ENCODE peak calls at places on chromosomes 1 and 21, in seven cellular contexts. One of them, this sample, is unnamed.

GRCh38 chr1:24505816-24506215 is 3.2 kb downstream of the RCAN3 start:
- DNase-seq in suprapubic skin: no peak
- DNase-seq in heart right ventricle: no peak
- DNase-seq in OCI-LY7: no peak
- DNase-seq in GM23248: no peak
- DNase-seq in tibial artery: no peak
- DNase-seq in neural progenitor cell: no peak
- DNase-seq in this sample: no peak

GRCh38 chr1:21631944-21632887 is 36.9 kb downstream of the RAP1GAP start:
- DNase-seq in suprapubic skin: no peak
- DNase-seq in heart right ventricle: no peak
- DNase-seq in OCI-LY7: no peak
- DNase-seq in GM23248: no peak
- DNase-seq in tibial artery: no peak
- DNase-seq in neural progenitor cell: no peak
- DNase-seq in this sample: no peak

GRCh38 chr21:14630556-14631069 is 84.5 kb upstream of the SAMSN1 start:
- DNase-seq in suprapubic skin: no peak
- DNase-seq in heart right ventricle: no peak
- DNase-seq in OCI-LY7: no peak
- DNase-seq in GM23248: no peak
- DNase-seq in tibial artery: no peak
- DNase-seq in neural progenitor cell: no peak
- DNase-seq in this sample: no peak

GRCh38 chr1:19644761-19645543 is 841 bp downstream of the NBL1 start:
- DNase-seq in suprapubic skin: no peak
- DNase-seq in heart right ventricle: peak; percentile 49
- DNase-seq in OCI-LY7: no peak
- DNase-seq in GM23248: peak; percentile 66
- DNase-seq in tibial artery: no peak
- DNase-seq in neural progenitor cell: peak; percentile 71
- DNase-seq in this sample: no peak

GRCh38 chr1:63864224-63864623 is 90.4 kb downstream of the ROR1 start:
- DNase-seq in suprapubic skin: no peak
- DNase-seq in heart right ventricle: no peak
- DNase-seq in OCI-LY7: no peak
- DNase-seq in GM23248: no peak
- DNase-seq in tibial artery: no peak
- DNase-seq in neural progenitor cell: no peak
- DNase-seq in this sample: no peak

GRCh38 chr1:171081220-171081993 is 9.3 kb upstream of the FMO3 start:
- DNase-seq in suprapubic skin: no peak
- DNase-seq in heart right ventricle: no peak
- DNase-seq in OCI-LY7: peak; percentile 36
- DNase-seq in GM23248: peak; percentile 47
- DNase-seq in tibial artery: no peak
- DNase-seq in neural progenitor cell: peak; percentile 23
- DNase-seq in this sample: no peak

GRCh38 chr1:197066277-197066676 is 783 bp downstream of the F13B start:
- DNase-seq in suprapubic skin: no peak
- DNase-seq in heart right ventricle: no peak
- DNase-seq in OCI-LY7: no peak
- DNase-seq in GM23248: no peak
- DNase-seq in tibial artery: no peak
- DNase-seq in neural progenitor cell: no peak
- DNase-seq in this sample: no peak

GRCh38 chr1:155729031-155729898 is 40.4 kb downstream of the DAP3 start:
- DNase-seq in suprapubic skin: no peak
- DNase-seq in heart right ventricle: no peak
- DNase-seq in OCI-LY7: peak; percentile 47
- DNase-seq in GM23248: peak; percentile 75
- DNase-seq in tibial artery: no peak
- DNase-seq in neural progenitor cell: peak; percentile 79
- DNase-seq in this sample: no peak

GRCh38 chr1:89723863-89724262 is 90.9 kb downstream of the LRRC8C start:
- DNase-seq in suprapubic skin: no peak
- DNase-seq in heart right ventricle: peak; percentile 38
- DNase-seq in OCI-LY7: no peak
- DNase-seq in GM23248: peak; percentile 86
- DNase-seq in tibial artery: no peak
- DNase-seq in neural progenitor cell: no peak
- DNase-seq in this sample: peak; percentile 74

GRCh38 chr1:55386456-55386855 is 171.3 kb upstream of the USP24 start:
- DNase-seq in suprapubic skin: no peak
- DNase-seq in heart right ventricle: no peak
- DNase-seq in OCI-LY7: no peak
- DNase-seq in GM23248: no peak
- DNase-seq in tibial artery: no peak
- DNase-seq in neural progenitor cell: no peak
- DNase-seq in this sample: no peak

GRCh38 chr1:110203021-110203661 is 7.0 kb upstream of the KCNC4 start:
- DNase-seq in suprapubic skin: no peak
- DNase-seq in heart right ventricle: no peak
- DNase-seq in OCI-LY7: peak; percentile 75
- DNase-seq in GM23248: peak; percentile 68
- DNase-seq in tibial artery: no peak
- DNase-seq in neural progenitor cell: peak; percentile 67
- DNase-seq in this sample: no peak

GRCh38 chr1:31576201-31576669 is at the start of gene TINAGL1:
- DNase-seq in suprapubic skin: no peak
- DNase-seq in heart right ventricle: peak; percentile 78
- DNase-seq in OCI-LY7: no peak
- DNase-seq in GM23248: no peak
- DNase-seq in tibial artery: peak; percentile 90
- DNase-seq in neural progenitor cell: peak; percentile 52
- DNase-seq in this sample: no peak

GRCh38 chr1:66711420-66711819 is 40.8 kb upstream of the DYNLT5 start:
- DNase-seq in suprapubic skin: no peak
- DNase-seq in heart right ventricle: no peak
- DNase-seq in OCI-LY7: no peak
- DNase-seq in GM23248: peak; percentile 39
- DNase-seq in tibial artery: no peak
- DNase-seq in neural progenitor cell: peak; percentile 10
- DNase-seq in this sample: no peak

GRCh38 chr1:115134231-115134630 is 44.9 kb upstream of the TSPAN2 start:
- DNase-seq in suprapubic skin: no peak
- DNase-seq in heart right ventricle: no peak
- DNase-seq in OCI-LY7: no peak
- DNase-seq in GM23248: no peak
- DNase-seq in tibial artery: peak; percentile 81
- DNase-seq in neural progenitor cell: no peak
- DNase-seq in this sample: no peak

GRCh38 chr1:115136706-115137105 is 47.4 kb upstream of the TSPAN2 start:
- DNase-seq in suprapubic skin: no peak
- DNase-seq in heart right ventricle: no peak
- DNase-seq in OCI-LY7: no peak
- DNase-seq in GM23248: no peak
- DNase-seq in tibial artery: no peak
- DNase-seq in neural progenitor cell: no peak
- DNase-seq in this sample: no peak

GRCh38 chr1:115136106-115136505 is 46.8 kb upstream of the TSPAN2 start:
- DNase-seq in suprapubic skin: no peak
- DNase-seq in heart right ventricle: no peak
- DNase-seq in OCI-LY7: no peak
- DNase-seq in GM23248: peak; percentile 44
- DNase-seq in tibial artery: no peak
- DNase-seq in neural progenitor cell: no peak
- DNase-seq in this sample: no peak

GRCh38 chr1:115134850-115135484 is 45.7 kb upstream of the TSPAN2 start:
- DNase-seq in suprapubic skin: no peak
- DNase-seq in heart right ventricle: no peak
- DNase-seq in OCI-LY7: no peak
- DNase-seq in GM23248: peak; percentile 94
- DNase-seq in tibial artery: peak; percentile 85
- DNase-seq in neural progenitor cell: no peak
- DNase-seq in this sample: no peak

GRCh38 chr1:115135681-115136080 is 46.4 kb upstream of the TSPAN2 start:
- DNase-seq in suprapubic skin: no peak
- DNase-seq in heart right ventricle: no peak
- DNase-seq in OCI-LY7: no peak
- DNase-seq in GM23248: peak; percentile 83
- DNase-seq in tibial artery: no peak
- DNase-seq in neural progenitor cell: no peak
- DNase-seq in this sample: no peak
- H3K27ac ChIP-seq in suprapubic skin: no peak overlapping the region
- H3K27ac ChIP-seq in heart right ventricle: no peak overlapping the region
- H3K27ac ChIP-seq in OCI-LY7: no peak overlapping the region
- H3K27ac ChIP-seq in GM23248: peak overlapping the region; percentile 96
- H3K27ac ChIP-seq in tibial artery: peak overlapping the region; percentile 93
- H3K27ac ChIP-seq in neural progenitor cell: no peak overlapping the region
- H3K27ac ChIP-seq in this sample: no peak overlapping the region

DNA sequence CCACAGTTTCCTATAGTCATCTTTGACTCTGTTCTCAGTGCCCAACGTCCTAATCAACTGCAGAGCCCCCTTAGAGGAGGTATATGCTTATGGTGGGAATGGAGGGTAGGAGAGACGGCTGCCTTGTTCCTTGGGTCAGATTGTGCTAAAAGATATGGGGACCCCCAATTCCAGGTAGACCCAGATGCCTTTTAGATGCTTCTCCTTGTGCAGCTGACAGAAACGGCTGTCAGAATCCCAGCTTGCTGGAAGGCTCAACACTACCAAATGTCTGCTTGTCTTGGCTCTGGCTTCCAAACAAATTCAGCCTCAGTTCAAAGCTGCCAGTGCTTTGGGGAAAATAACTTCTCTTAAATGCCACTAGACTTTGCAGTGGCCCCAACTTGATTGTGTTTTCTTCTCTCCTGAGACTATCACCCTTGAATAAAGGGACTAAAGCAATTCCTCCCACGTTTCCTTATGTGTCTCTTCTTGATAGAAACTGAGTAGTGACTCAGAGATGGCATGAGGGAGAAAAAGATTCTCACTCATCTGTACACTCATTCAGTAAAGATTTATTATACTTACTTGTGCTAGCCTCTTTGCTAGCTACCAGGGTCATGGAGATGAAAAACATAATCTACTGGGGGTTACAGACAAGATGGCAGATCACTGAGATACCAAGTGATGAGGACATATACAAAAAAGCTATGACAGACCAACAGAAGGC is 3.4 kb upstream of the RNF19B start:
- DNase-seq in suprapubic skin: no peak
- DNase-seq in heart right ventricle: no peak
- DNase-seq in OCI-LY7: no peak
- DNase-seq in GM23248: peak; percentile 84
- DNase-seq in tibial artery: no peak
- DNase-seq in neural progenitor cell: no peak
- DNase-seq in this sample: no peak
- H3K27ac ChIP-seq in suprapubic skin: no peak overlapping the region
- H3K27ac ChIP-seq in heart right ventricle: no peak overlapping the region
- H3K27ac ChIP-seq in OCI-LY7: no peak overlapping the region
- H3K27ac ChIP-seq in GM23248: peak overlapping the region; percentile 39
- H3K27ac ChIP-seq in tibial artery: peak overlapping the region; percentile 33
- H3K27ac ChIP-seq in neural progenitor cell: no peak overlapping the region
- H3K27ac ChIP-seq in this sample: no peak overlapping the region

DNA sequence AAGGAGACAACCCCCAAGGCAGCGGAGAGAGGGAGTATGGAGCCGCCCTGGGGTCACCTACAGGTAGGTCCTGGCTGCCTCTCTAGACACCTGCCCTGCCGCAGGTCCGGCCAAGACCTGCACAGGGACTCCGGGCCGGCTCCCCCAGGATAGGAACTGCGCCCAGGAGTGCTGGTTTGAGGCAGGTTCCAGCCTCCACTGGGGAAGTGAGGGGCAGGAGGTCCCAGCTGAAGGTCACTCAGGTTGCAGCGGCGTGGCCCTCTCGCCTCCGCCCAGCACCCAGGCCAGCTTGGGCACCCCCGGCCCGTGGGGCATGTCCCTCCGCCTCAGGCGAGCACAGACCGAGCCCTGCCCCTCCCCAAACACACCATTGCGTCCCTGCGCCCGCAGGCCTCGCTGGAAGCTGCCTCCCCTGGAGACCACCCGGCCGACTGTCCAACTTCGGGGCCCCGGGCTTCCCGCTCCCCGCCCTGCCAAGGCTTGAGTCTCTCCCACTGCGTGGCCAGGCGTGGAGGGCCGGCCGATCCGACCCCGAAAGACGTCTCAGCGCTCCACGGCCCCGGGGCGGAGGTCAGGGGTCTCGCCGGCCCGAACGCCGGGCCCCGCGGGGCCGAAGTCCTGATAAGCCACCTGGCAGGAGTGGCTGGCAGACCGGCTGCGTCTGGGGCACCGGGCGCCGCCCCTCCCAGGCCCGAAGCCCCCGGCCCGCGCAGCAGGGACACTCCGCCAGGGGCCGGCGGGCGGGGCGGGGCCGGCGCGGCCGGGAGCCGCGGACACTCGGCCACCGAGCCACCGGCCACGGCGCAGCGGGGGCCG is 1.4 kb upstream of the SKI start:
- DNase-seq in suprapubic skin: peak; percentile 83
- DNase-seq in heart right ventricle: no peak
- DNase-seq in OCI-LY7: no peak
- DNase-seq in GM23248: peak; percentile 43
- DNase-seq in tibial artery: peak; percentile 75
- DNase-seq in neural progenitor cell: no peak
- DNase-seq in this sample: peak; percentile 13
- H3K27ac ChIP-seq in suprapubic skin: peak overlapping the region; percentile 98
- H3K27ac ChIP-seq in heart right ventricle: peak overlapping the region; percentile 99
- H3K27ac ChIP-seq in OCI-LY7: no peak overlapping the region
- H3K27ac ChIP-seq in GM23248: peak overlapping the region; percentile 86
- H3K27ac ChIP-seq in tibial artery: peak overlapping the region; percentile 98
- H3K27ac ChIP-seq in neural progenitor cell: no peak overlapping the region
- H3K27ac ChIP-seq in this sample: peak overlapping the region; percentile 93

GRCh38 chr1:10211805-10212405 is 1.5 kb downstream of the KIF1B start:
- DNase-seq in suprapubic skin: peak; percentile 64
- DNase-seq in heart right ventricle: no peak
- DNase-seq in OCI-LY7: no peak
- DNase-seq in GM23248: no peak
- DNase-seq in tibial artery: no peak
- DNase-seq in neural progenitor cell: no peak
- DNase-seq in this sample: peak; percentile 37
- H3K27ac ChIP-seq in suprapubic skin: peak overlapping the region; percentile 99
- H3K27ac ChIP-seq in heart right ventricle: peak overlapping the region; percentile 100
- H3K27ac ChIP-seq in OCI-LY7: no peak overlapping the region
- H3K27ac ChIP-seq in GM23248: peak overlapping the region; percentile 99
- H3K27ac ChIP-seq in tibial artery: peak overlapping the region; percentile 99
- H3K27ac ChIP-seq in neural progenitor cell: no peak overlapping the region
- H3K27ac ChIP-seq in this sample: peak overlapping the region; percentile 99

DNA sequence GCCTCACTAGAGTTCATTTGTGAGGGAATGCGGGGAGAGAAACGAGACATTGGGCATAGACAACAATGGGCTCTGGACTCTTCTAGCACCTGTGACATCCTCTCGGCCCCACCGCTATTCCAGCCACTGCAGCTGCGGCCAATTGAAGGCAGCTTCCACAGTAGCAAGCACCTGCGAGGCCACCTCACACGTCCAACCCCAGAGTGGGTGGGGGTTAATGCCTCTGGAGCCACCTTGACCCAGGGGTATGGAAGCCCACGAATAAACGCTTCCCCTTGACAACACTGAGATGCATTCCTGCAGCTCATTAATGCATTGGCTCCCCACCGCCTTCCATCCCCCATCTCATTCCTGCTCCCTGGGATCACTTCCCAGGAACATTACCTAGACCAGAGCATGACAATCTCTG is 104.4 kb downstream of the GLIS1 start:
- DNase-seq in suprapubic skin: peak; percentile 41
- DNase-seq in heart right ventricle: no peak
- DNase-seq in OCI-LY7: no peak
- DNase-seq in GM23248: no peak
- DNase-seq in tibial artery: peak; percentile 34
- DNase-seq in neural progenitor cell: no peak
- DNase-seq in this sample: no peak
- H3K27ac ChIP-seq in suprapubic skin: no peak overlapping the region
- H3K27ac ChIP-seq in heart right ventricle: no peak overlapping the region
- H3K27ac ChIP-seq in OCI-LY7: no peak overlapping the region
- H3K27ac ChIP-seq in GM23248: no peak overlapping the region
- H3K27ac ChIP-seq in tibial artery: no peak overlapping the region
- H3K27ac ChIP-seq in neural progenitor cell: no peak overlapping the region
- H3K27ac ChIP-seq in this sample: no peak overlapping the region

GRCh38 chr1:248863011-248863881 is 4.4 kb upstream of the ZNF692 start:
- DNase-seq in suprapubic skin: peak; percentile 94
- DNase-seq in heart right ventricle: peak; percentile 90
- DNase-seq in OCI-LY7: peak; percentile 69
- DNase-seq in GM23248: peak; percentile 87
- DNase-seq in tibial artery: peak; percentile 96
- DNase-seq in neural progenitor cell: peak; percentile 87
- DNase-seq in this sample: peak; percentile 86
- H3K27ac ChIP-seq in suprapubic skin: peak overlapping the region; percentile 62
- H3K27ac ChIP-seq in heart right ventricle: peak overlapping the region; percentile 59
- H3K27ac ChIP-seq in OCI-LY7: no peak overlapping the region
- H3K27ac ChIP-seq in GM23248: no peak overlapping the region
- H3K27ac ChIP-seq in tibial artery: peak overlapping the region; percentile 81
- H3K27ac ChIP-seq in neural progenitor cell: no peak overlapping the region
- H3K27ac ChIP-seq in this sample: peak overlapping the region; percentile 86

This sample was measured in dorsolateral prefrontal cortex.